ENCODE peak calls at places on chromosomes 11 and 22, in nine cellular contexts. One of them, this sample, is unnamed.

GRCh38 chr11:5892908-5893307 is at the start of gene OR52E5:
- DNase-seq in stomach: no peak
- DNase-seq in mammary epithelial cell: no peak
- DNase-seq in psoas muscle: no peak
- DNase-seq in AG04449: no peak
- DNase-seq in cardiac fibroblast: no peak
- DNase-seq in GM13977: no peak
- DNase-seq in body of pancreas: no peak
- DNase-seq in colonic mucosa: no peak
- DNase-seq in this sample: no peak

GRCh38 chr11:72700026-72700610 is 25.9 kb upstream of the PDE2A start:
- DNase-seq in mammary epithelial cell: no peak
- DNase-seq in psoas muscle: no peak
- DNase-seq in GM13977: no peak
- DNase-seq in colonic mucosa: no peak
- DNase-seq in stomach: no peak
- DNase-seq in body of pancreas: no peak
- DNase-seq in cardiac fibroblast: peak
- DNase-seq in AG04449: no peak
- DNase-seq in this sample: no peak

GRCh38 chr11:112884012-112884767 is 77.0 kb upstream of the NCAM1 start:
- DNase-seq in stomach: no peak
- DNase-seq in cardiac fibroblast: no peak
- DNase-seq in AG04449: no peak
- DNase-seq in mammary epithelial cell: no peak
- DNase-seq in body of pancreas: no peak
- DNase-seq in colonic mucosa: no peak
- DNase-seq in psoas muscle: no peak
- DNase-seq in GM13977: no peak
- DNase-seq in this sample: no peak

GRCh38 chr22:48894804-48895250 is 932.8 kb downstream of the BRD1 start:
- DNase-seq in colonic mucosa: peak
- DNase-seq in GM13977: no peak
- DNase-seq in body of pancreas: no peak
- DNase-seq in AG04449: no peak
- DNase-seq in mammary epithelial cell: no peak
- DNase-seq in psoas muscle: no peak
- DNase-seq in stomach: peak
- DNase-seq in cardiac fibroblast: no peak
- DNase-seq in this sample: no peak

GRCh38 chr11:13335319-13335718 is 57.7 kb downstream of the BMAL1 start:
- DNase-seq in colonic mucosa: peak
- DNase-seq in body of pancreas: peak
- DNase-seq in cardiac fibroblast: peak
- DNase-seq in AG04449: no peak
- DNase-seq in stomach: peak
- DNase-seq in mammary epithelial cell: peak
- DNase-seq in GM13977: peak
- DNase-seq in psoas muscle: peak
- DNase-seq in this sample: peak

GRCh38 chr11:67699521-67699920 is 25.1 kb upstream of the ALDH3B2 start:
- DNase-seq in AG04449: no peak
- DNase-seq in psoas muscle: no peak
- DNase-seq in colonic mucosa: no peak
- DNase-seq in cardiac fibroblast: peak
- DNase-seq in stomach: no peak
- DNase-seq in GM13977: no peak
- DNase-seq in body of pancreas: no peak
- DNase-seq in mammary epithelial cell: peak
- DNase-seq in this sample: no peak

GRCh38 chr11:125592305-125593112 is at the start of gene STT3A:
- DNase-seq in body of pancreas: peak
- DNase-seq in mammary epithelial cell: peak
- DNase-seq in GM13977: peak
- DNase-seq in cardiac fibroblast: peak
- DNase-seq in AG04449: peak
- DNase-seq in colonic mucosa: peak
- DNase-seq in stomach: peak
- DNase-seq in psoas muscle: peak
- DNase-seq in this sample: peak

GRCh38 chr11:65779919-65780769 is 632 bp downstream of the AP5B1 start:
- DNase-seq in stomach: peak
- DNase-seq in mammary epithelial cell: peak
- DNase-seq in GM13977: peak
- DNase-seq in psoas muscle: peak
- DNase-seq in AG04449: no peak
- DNase-seq in colonic mucosa: peak
- DNase-seq in body of pancreas: peak
- DNase-seq in cardiac fibroblast: peak
- DNase-seq in this sample: peak

GRCh38 chr22:37057226-37057625 is 5.7 kb downstream of the KCTD17 start:
- DNase-seq in colonic mucosa: no peak
- DNase-seq in GM13977: no peak
- DNase-seq in stomach: no peak
- DNase-seq in body of pancreas: no peak
- DNase-seq in mammary epithelial cell: no peak
- DNase-seq in psoas muscle: no peak
- DNase-seq in AG04449: no peak
- DNase-seq in cardiac fibroblast: no peak
- DNase-seq in this sample: no peak

GRCh38 chr11:18836415-18836814 is 44.8 kb upstream of the PTPN5 start:
- DNase-seq in psoas muscle: no peak
- DNase-seq in GM13977: no peak
- DNase-seq in AG04449: no peak
- DNase-seq in mammary epithelial cell: no peak
- DNase-seq in colonic mucosa: no peak
- DNase-seq in body of pancreas: no peak
- DNase-seq in cardiac fibroblast: peak
- DNase-seq in stomach: no peak
- DNase-seq in this sample: no peak

DNA sequence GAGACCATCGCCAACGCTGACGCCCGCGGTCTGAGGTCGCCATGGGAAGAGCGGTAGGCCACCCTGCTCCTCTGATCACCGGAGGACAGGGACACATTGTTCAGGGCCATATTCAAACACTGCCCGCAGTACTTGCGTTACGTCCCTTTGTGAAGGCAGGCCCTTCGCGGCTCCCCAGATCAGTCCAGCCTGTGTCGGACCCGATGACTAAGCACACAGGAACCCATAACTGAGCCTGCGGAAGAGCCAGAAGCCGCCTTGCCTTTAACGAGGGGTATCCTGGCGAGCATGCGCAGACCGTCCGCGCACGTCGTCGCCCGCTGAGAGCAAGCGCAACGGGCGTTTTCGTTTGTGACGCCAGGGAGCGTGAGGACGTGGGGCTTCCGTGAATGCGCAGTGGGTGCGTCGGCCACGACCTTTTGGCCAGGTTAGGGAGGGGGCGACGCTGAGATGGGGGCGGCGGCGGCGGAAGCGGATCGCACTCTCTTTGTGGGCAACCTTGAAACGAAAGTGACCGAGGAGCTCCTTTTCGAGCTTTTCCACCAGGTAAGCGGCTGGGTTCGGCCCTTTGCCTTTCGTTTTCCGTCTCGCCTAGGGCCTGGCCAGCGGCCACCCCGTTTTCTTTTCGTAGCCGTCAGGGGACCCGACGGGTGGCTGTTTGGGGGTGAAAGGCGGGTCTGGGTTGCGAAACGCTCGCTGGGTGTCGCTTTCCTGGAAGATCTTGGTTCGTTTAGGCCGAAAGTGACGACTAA is at the start of the genes C11orf71 and RBM7:
- DNase-seq in AG04449: peak
- DNase-seq in GM13977: peak
- DNase-seq in colonic mucosa: peak
- DNase-seq in body of pancreas: peak
- DNase-seq in stomach: peak
- DNase-seq in mammary epithelial cell: peak
- DNase-seq in cardiac fibroblast: peak
- DNase-seq in psoas muscle: peak
- DNase-seq in this sample: peak
- TF ChIP-seq CTCF in AG04449: no peak
- TF ChIP-seq CTCF in GM13977: peak
- TF ChIP-seq CTCF in colonic mucosa: no peak
- TF ChIP-seq CTCF in body of pancreas: no peak
- TF ChIP-seq CTCF in stomach: no peak
- TF ChIP-seq CTCF in mammary epithelial cell: peak
- TF ChIP-seq CTCF in cardiac fibroblast: no peak
- TF ChIP-seq CTCF in psoas muscle: no peak
- TF ChIP-seq CTCF in this sample: no peak

DNA sequence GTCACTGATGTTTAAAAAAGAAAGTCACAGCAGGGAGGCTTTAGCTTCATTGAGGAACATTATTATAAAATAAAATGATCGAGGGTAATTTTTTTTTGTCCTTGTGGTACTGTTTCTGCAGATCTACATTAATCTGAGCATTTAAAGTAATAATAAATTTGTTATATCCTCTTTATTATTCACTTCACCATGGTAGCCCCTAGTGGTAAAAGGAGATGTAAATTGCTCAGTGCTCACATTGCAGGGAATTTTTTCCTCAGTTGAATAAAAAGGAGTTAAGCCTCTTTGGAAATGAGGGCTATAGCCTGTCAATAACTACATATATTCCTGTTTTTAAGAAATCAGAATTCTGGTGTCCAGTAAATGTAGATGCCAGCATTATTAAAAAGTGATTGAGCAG is 99.7 kb upstream of the VPREB1 start:
- DNase-seq in mammary epithelial cell: no peak
- DNase-seq in body of pancreas: no peak
- DNase-seq in AG04449: no peak
- DNase-seq in psoas muscle: no peak
- DNase-seq in cardiac fibroblast: peak
- DNase-seq in colonic mucosa: no peak
- DNase-seq in stomach: no peak
- DNase-seq in GM13977: no peak
- DNase-seq in this sample: no peak
- TF ChIP-seq CTCF in mammary epithelial cell: peak
- TF ChIP-seq CTCF in body of pancreas: no peak
- TF ChIP-seq CTCF in AG04449: no peak
- TF ChIP-seq CTCF in psoas muscle: no peak
- TF ChIP-seq CTCF in cardiac fibroblast: peak
- TF ChIP-seq CTCF in colonic mucosa: no peak
- TF ChIP-seq CTCF in stomach: no peak
- TF ChIP-seq CTCF in GM13977: no peak
- TF ChIP-seq CTCF in this sample: no peak

GRCh38 chr11:69278091-69278867 is 15.7 kb upstream of the MYEOV start:
- DNase-seq in body of pancreas: peak
- DNase-seq in stomach: peak
- DNase-seq in GM13977: no peak
- DNase-seq in mammary epithelial cell: no peak
- DNase-seq in AG04449: no peak
- DNase-seq in cardiac fibroblast: no peak
- DNase-seq in psoas muscle: no peak
- DNase-seq in colonic mucosa: peak
- DNase-seq in this sample: no peak

GRCh38 chr11:69277074-69277809 is 16.7 kb upstream of the MYEOV start:
- DNase-seq in colonic mucosa: peak
- DNase-seq in body of pancreas: no peak
- DNase-seq in GM13977: peak
- DNase-seq in AG04449: no peak
- DNase-seq in stomach: no peak
- DNase-seq in psoas muscle: no peak
- DNase-seq in cardiac fibroblast: no peak
- DNase-seq in mammary epithelial cell: no peak
- DNase-seq in this sample: no peak

GRCh38 chr11:69283446-69283845 is 10.5 kb upstream of the MYEOV start:
- DNase-seq in body of pancreas: no peak
- DNase-seq in GM13977: no peak
- DNase-seq in AG04449: no peak
- DNase-seq in mammary epithelial cell: no peak
- DNase-seq in colonic mucosa: no peak
- DNase-seq in stomach: no peak
- DNase-seq in psoas muscle: no peak
- DNase-seq in cardiac fibroblast: no peak
- DNase-seq in this sample: no peak

GRCh38 chr11:69280994-69281393 is 13.0 kb upstream of the MYEOV start:
- DNase-seq in GM13977: no peak
- DNase-seq in mammary epithelial cell: peak
- DNase-seq in colonic mucosa: no peak
- DNase-seq in stomach: peak
- DNase-seq in body of pancreas: peak
- DNase-seq in cardiac fibroblast: peak
- DNase-seq in psoas muscle: no peak
- DNase-seq in AG04449: peak
- DNase-seq in this sample: no peak

DNA sequence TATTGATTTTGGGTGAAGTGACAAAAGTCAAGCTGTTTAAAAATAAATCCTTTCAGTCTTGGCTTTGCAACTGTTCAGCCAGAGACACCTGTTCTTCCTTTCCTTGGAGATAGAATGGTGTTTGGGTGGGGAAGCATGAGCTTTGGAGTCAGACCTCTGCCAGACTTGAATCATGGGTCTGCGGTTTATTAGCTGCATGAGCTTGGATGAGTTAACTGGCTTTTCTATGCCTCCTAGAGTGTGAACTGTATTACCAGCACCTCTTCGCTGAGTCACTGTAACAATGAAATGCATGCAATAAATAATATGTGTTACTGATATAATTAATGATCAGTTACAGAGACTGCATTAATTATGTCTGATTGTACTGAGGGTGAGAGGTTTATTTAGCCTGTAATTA is 13.5 kb upstream of the MYEOV start:
- DNase-seq in body of pancreas: no peak
- DNase-seq in AG04449: no peak
- DNase-seq in stomach: no peak
- DNase-seq in GM13977: no peak
- DNase-seq in colonic mucosa: no peak
- DNase-seq in cardiac fibroblast: peak
- DNase-seq in mammary epithelial cell: peak
- DNase-seq in psoas muscle: no peak
- DNase-seq in this sample: no peak
- TF ChIP-seq CTCF in body of pancreas: no peak
- TF ChIP-seq CTCF in AG04449: no peak
- TF ChIP-seq CTCF in stomach: no peak
- TF ChIP-seq CTCF in GM13977: no peak
- TF ChIP-seq CTCF in colonic mucosa: no peak
- TF ChIP-seq CTCF in cardiac fibroblast: no peak
- TF ChIP-seq CTCF in mammary epithelial cell: peak
- TF ChIP-seq CTCF in psoas muscle: no peak
- TF ChIP-seq CTCF in this sample: no peak

DNA sequence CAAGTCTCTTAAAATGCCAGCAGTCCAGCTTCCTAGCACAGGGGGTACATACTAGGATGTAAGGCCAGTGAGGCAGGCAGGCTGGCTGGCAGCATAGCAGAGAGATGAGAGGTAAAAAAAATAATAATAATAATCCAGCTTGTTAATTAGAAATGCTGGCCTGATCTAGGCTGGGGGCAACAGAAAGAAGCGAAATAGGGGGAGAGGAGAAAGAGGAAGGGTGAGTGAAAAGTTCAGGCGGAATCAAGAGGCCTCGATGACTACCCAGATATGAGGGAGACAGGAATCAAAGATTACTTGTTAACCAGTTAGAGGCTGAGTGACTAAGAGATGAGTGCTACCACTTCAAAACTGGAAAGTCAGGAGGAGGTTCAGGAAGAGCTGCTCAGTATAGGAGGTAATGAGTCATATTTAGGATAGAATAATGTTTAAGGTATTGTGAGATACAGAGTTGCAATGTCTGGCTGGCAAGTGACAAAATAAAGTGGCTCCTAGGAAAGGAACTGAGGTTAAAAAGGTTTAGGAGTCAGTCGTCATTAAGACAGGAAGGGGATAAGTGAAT is 2.8 kb downstream of the ALKBH8 start:
- DNase-seq in AG04449: no peak
- DNase-seq in body of pancreas: no peak
- DNase-seq in mammary epithelial cell: peak
- DNase-seq in GM13977: no peak
- DNase-seq in psoas muscle: no peak
- DNase-seq in stomach: no peak
- DNase-seq in cardiac fibroblast: peak
- DNase-seq in colonic mucosa: no peak
- DNase-seq in this sample: no peak
- TF ChIP-seq CTCF in AG04449: no peak
- TF ChIP-seq CTCF in body of pancreas: no peak
- TF ChIP-seq CTCF in mammary epithelial cell: no peak
- TF ChIP-seq CTCF in GM13977: no peak
- TF ChIP-seq CTCF in psoas muscle: no peak
- TF ChIP-seq CTCF in stomach: no peak
- TF ChIP-seq CTCF in cardiac fibroblast: no peak
- TF ChIP-seq CTCF in colonic mucosa: no peak
- TF ChIP-seq CTCF in this sample: no peak

This sample was measured in activated CD8-positive, alpha-beta T cell treated with anti-CD3 and anti-CD28 coated beads for 36 hours.